ENCODE peak calls at places on chromosome 12, in ten cellular contexts. X, C, F, S, O, R, T, U, H and Y are unnamed samples.

GRCh38 chr12:3747543-3747942 is 5.4 kb downstream of the CRACR2A start:
- DNase-seq in X (no peak), C (no peak), F (no peak), S (no peak), O (peak; percentile 36), R (no peak), T (no peak), U (no peak), H (no peak), Y (no peak)

GRCh38 chr12:113115455-113116126 is 20.0 kb downstream of the RASAL1 start:
- DNase-seq in X (no peak), C (no peak), F (no peak), S (no peak), O (no peak), R (no peak), T (no peak), U (no peak), H (no peak), Y (no peak)

GRCh38 chr12:27838543-27838942 is 58.5 kb upstream of the MANSC4 start:
- DNase-seq in X (no peak), C (no peak), F (no peak), S (no peak), O (no peak), R (no peak), T (no peak), U (no peak), H (no peak), Y (no peak)

GRCh38 chr12:63276537-63277365 is 125.8 kb upstream of the AVPR1A start:
- DNase-seq in X (no peak), C (peak; percentile 59), F (peak; percentile 74), S (peak; percentile 51), O (no peak), R (peak; percentile 58), T (peak; percentile 69), U (no peak), H (no peak), Y (no peak)

GRCh38 chr12:77855548-77855947 is 24.9 kb downstream of the NAV3 start:
- DNase-seq in X (no peak), C (no peak), F (no peak), S (no peak), O (no peak), R (no peak), T (no peak), U (no peak), H (no peak), Y (no peak)

GRCh38 chr12:101876861-101877815 is at the start of gene DRAM1:
- DNase-seq in X (peak; percentile 52), C (peak; percentile 76), F (peak; percentile 96), S (peak; percentile 97), O (peak; percentile 67), R (peak; percentile 92), T (peak; percentile 88), U (peak; percentile 91), H (peak; percentile 64), Y (peak; percentile 93)

GRCh38 chr12:48489012-48489411 is 6.7 kb downstream of the C12orf54 start:
- DNase-seq in X (no peak), C (no peak), F (peak; percentile 11), S (peak; percentile 28), O (no peak), R (no peak), T (no peak), U (no peak), H (no peak), Y (no peak)

GRCh38 chr12:114504311-114504710 is 98.4 kb upstream of the TBX5 start:
- DNase-seq in X (no peak), C (no peak), F (no peak), S (peak; percentile 31), O (no peak), R (no peak), T (no peak), U (no peak), H (no peak), Y (no peak)

GRCh38 chr12:30219047-30219446 is 435.3 kb upstream of the TMTC1 start:
- DNase-seq in X (no peak), C (no peak), F (no peak), S (peak; percentile 39), O (no peak), R (no peak), T (no peak), U (no peak), H (no peak), Y (no peak)

GRCh38 chr12:64946132-64946829 is 121.8 kb downstream of the TBC1D30 start:
- DNase-seq in X (peak; percentile 76), C (peak; percentile 48), F (peak; percentile 45), S (no peak), O (no peak), R (no peak), T (peak; percentile 5), U (peak; percentile 21), H (peak; percentile 71), Y (no peak)

GRCh38 chr12:79933580-79934264 is 1.2 kb downstream of the PPP1R12A start:
- DNase-seq in X (no peak), C (peak; percentile 45), F (no peak), S (peak; percentile 38), O (no peak), R (no peak), T (peak; percentile 41), U (no peak), H (peak; percentile 7), Y (no peak)

GRCh38 chr12:90909069-90909676 is 45.8 kb downstream of the CCER1 start:
- DNase-seq in X (no peak), C (peak; percentile 73), F (peak; percentile 67), S (peak; percentile 79), O (no peak), R (peak; percentile 59), T (peak; percentile 1), U (no peak), H (no peak), Y (no peak)

GRCh38 chr12:38904932-38905479 is 385 bp downstream of the CPNE8 start:
- DNase-seq in X (peak; percentile 3), C (no peak), F (peak; percentile 77), S (peak; percentile 86), O (peak; percentile 37), R (peak; percentile 94), T (peak; percentile 90), U (peak; percentile 84), H (peak; percentile 49), Y (peak; percentile 90)

GRCh38 chr12:38903596-38903995 is 1.8 kb downstream of the CPNE8 start:
- DNase-seq in X (no peak), C (no peak), F (no peak), S (no peak), O (no peak), R (no peak), T (no peak), U (no peak), H (no peak), Y (no peak)

GRCh38 chr12:38905480-38906351 is at the start of gene CPNE8:
- DNase-seq in X (peak; percentile 12), C (peak; percentile 19), F (peak; percentile 80), S (peak; percentile 72), O (peak; percentile 28), R (peak; percentile 87), T (peak; percentile 79), U (peak; percentile 80), H (peak; percentile 76), Y (peak; percentile 94)

GRCh38 chr12:38906482-38907170 is 1.2 kb upstream of the CPNE8 start:
- DNase-seq in X (peak; percentile 35), C (peak; percentile 90), F (peak; percentile 94), S (peak; percentile 90), O (peak; percentile 42), R (peak; percentile 88), T (peak; percentile 90), U (peak; percentile 84), H (peak; percentile 82), Y (peak; percentile 93)

GRCh38 chr12:38907171-38907923 is 2.0 kb upstream of the CPNE8 start:
- DNase-seq in X (no peak), C (no peak), F (no peak), S (no peak), O (no peak), R (no peak), T (no peak), U (no peak), H (no peak), Y (no peak)
- H3K27ac ChIP-seq in X (no peak overlapping the region), C (no peak overlapping the region), F (peak overlapping the region; percentile 14), S (no peak overlapping the region), O (no peak overlapping the region), R (peak overlapping the region; percentile 85), T (no peak overlapping the region), U (peak overlapping the region; percentile 87), H (no peak overlapping the region), Y (no peak overlapping the region)

DNA sequence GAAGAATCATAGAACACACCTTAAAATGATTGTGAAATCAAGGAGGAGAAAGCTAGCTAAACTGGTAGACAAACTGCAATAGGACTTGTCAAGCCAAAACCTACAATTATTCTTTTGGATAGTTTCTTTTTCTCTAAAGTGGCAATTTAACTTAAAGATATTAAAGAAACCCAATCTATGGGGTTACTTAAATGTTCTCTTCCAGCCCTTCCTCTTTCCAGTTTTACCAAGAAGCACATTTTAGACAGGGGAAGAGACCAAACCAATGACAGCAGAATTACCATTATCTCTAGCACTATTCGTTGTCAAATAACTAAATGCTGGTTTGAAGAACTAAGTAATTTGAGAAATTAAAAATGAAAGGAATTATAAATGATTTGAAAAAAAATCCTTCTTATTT is 732 bp upstream of the SLC16A7 start:
- DNase-seq in X (no peak), C (no peak), F (no peak), S (peak; percentile 2), O (no peak), R (no peak), T (no peak), U (no peak), H (no peak), Y (no peak)
- H3K27ac ChIP-seq in X (peak overlapping the region; percentile 82), C (no peak overlapping the region), F (peak overlapping the region; percentile 99), S (peak overlapping the region; percentile 98), O (peak overlapping the region; percentile 94), R (no peak overlapping the region), T (peak overlapping the region; percentile 94), U (peak overlapping the region; percentile 99), H (peak overlapping the region; percentile 93), Y (peak overlapping the region; percentile 99)

DNA sequence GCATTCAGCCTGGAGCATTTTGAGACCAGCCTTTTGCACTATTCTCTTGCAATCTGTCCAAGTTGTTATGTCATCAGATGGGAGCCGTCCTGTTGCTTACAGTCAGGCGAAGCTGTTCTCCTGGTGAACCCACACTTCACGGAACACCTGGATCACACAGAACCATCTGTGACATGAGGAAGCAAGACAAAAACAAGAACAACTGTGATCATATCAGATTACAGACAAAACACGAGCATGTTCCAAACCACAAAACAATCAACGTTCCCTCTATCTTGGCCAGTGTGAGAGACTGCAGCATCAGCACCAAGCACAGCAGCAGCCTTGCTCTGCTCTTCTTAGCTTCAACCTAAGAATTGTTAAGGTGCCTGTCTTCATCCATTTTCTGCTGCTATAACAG is 180.5 kb upstream of the SFSWAP start:
- DNase-seq in X (no peak), C (no peak), F (no peak), S (no peak), O (no peak), R (no peak), T (no peak), U (no peak), H (no peak), Y (no peak)
- H3K27ac ChIP-seq in X (no peak overlapping the region), C (no peak overlapping the region), F (no peak overlapping the region), S (no peak overlapping the region), O (no peak overlapping the region), R (no peak overlapping the region), T (no peak overlapping the region), U (no peak overlapping the region), H (no peak overlapping the region), Y (no peak overlapping the region)

DNA sequence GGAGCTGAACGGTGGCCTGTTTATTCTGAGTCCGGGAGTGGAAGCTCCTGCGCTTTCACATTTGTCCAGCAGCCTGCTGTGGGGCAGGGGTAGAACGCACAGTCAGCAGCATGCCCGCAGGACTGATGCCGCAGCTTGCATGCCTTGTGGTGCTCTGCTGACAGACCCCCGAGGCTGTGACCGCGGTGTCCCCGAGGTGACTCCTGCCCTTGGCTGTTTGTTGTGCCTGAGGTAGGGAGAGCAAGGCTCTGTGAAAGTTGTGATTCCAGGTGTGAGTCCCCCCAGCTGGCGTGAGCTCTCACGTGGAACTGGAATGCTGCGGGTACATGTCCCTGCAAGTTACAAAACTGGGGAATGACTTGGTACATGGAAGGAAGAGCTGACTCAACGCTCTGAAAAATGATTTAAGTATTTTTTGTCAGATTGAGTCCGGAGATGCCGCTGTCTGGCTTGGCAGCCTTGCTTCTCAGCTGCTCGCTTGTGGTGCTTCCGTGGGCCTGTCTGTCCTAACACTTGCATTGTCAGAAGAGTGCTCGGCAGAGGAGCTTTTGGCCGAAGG is 18.1 kb downstream of the MLXIP start:
- DNase-seq in X (no peak), C (no peak), F (no peak), S (peak; percentile 76), O (no peak), R (no peak), T (peak; percentile 48), U (no peak), H (no peak), Y (no peak)
- H3K27ac ChIP-seq in X (peak overlapping the region; percentile 41), C (no peak overlapping the region), F (peak overlapping the region; percentile 94), S (peak overlapping the region; percentile 41), O (no peak overlapping the region), R (peak overlapping the region; percentile 81), T (peak overlapping the region; percentile 94), U (peak overlapping the region; percentile 82), H (peak overlapping the region; percentile 83), Y (peak overlapping the region; percentile 66)